ENCODE peak calls at places on chromosomes 16 and 17, in eight cellular contexts. F is mucosa of gallbladder; C is NCI-H774; G is T47D; V is activated CD4-positive, alpha-beta memory T cell treated with anti-CD3 and anti-CD28 coated beads for 36 hours; U is stimulated activated CD4-positive, alpha-beta T cell treated with anti-CD3 and anti-CD28 coated beads, Interleukin-1b, Interleukin-23, amount 100 ng/mL, for 48 hours; A is NCI-H2171; M is NCI-H226. L is an unnamed sample.
A peak's percentile ranks its signal among the peaks of the same experiment; 100 is the strongest.

GRCh38 chr16:15052747-15053476 is 3.0 kb downstream of the NTAN1 start:
- DNase-seq in M (no peak), G (peak; percentile 57), U (no peak), V (no peak), A (no peak), F (no peak), C (no peak), L (no peak)

GRCh38 chr17:81431545-81432482 is 36.6 kb downstream of the BAHCC1 start:
- DNase-seq in A (no peak), F (no peak), G (no peak), C (no peak), M (no peak), V (no peak), U (no peak), L (no peak)

GRCh38 chr17:29740017-29740416 is 117.3 kb upstream of the CORO6 start:
- DNase-seq in F (no peak), U (no peak), C (no peak), M (no peak), G (no peak), V (no peak), A (no peak), L (no peak)

GRCh38 chr17:46881015-46881414 is 29.6 kb downstream of the WNT9B start:
- DNase-seq in U (no peak), F (no peak), G (no peak), V (no peak), C (no peak), A (no peak), M (no peak), L (no peak)

GRCh38 chr16:22353188-22353919 is 21.1 kb downstream of the CDR2 start:
- DNase-seq in C (no peak), M (peak; percentile 85), A (no peak), F (no peak), V (no peak), G (no peak), U (no peak), L (peak; percentile 17)

GRCh38 chr17:66950886-66951604 is 13.5 kb upstream of the CACNG4 start:
- DNase-seq in M (peak; percentile 60), V (no peak), F (no peak), U (no peak), A (no peak), G (no peak), C (no peak), L (no peak)

GRCh38 chr16:89134269-89134668 is 37.3 kb upstream of the CDH15 start:
- DNase-seq in U (no peak), C (no peak), M (no peak), V (no peak), F (no peak), A (no peak), G (no peak), L (no peak)

GRCh38 chr17:49616086-49616485 is 40.4 kb downstream of the NXPH3 start:
- DNase-seq in A (no peak), U (no peak), M (no peak), F (no peak), C (no peak), V (no peak), G (peak; percentile 49), L (no peak)

GRCh38 chr17:7887482-7888183 is 956 bp upstream of the CHD3 start:
- DNase-seq in C (peak; percentile 80), V (peak; percentile 95), G (peak; percentile 96), A (peak; percentile 94), F (peak; percentile 93), M (peak; percentile 80), U (peak; percentile 91), L (peak; percentile 85)

GRCh38 chr17:75601057-75601987 is 13.7 kb downstream of the MYO15B start:
- DNase-seq in M (peak; percentile 24), G (peak; percentile 78), F (peak; percentile 65), C (peak; percentile 72), V (peak; percentile 75), U (peak; percentile 66), A (no peak), L (peak; percentile 74)

GRCh38 chr17:43986225-43986981 is 18.0 kb upstream of the NAGS start:
- DNase-seq in M (no peak), C (no peak), U (no peak), F (no peak), A (no peak), G (no peak), V (no peak), L (no peak)

GRCh38 chr16:64428463-64428862 is 693.4 kb downstream of the CDH11 start:
- DNase-seq in F (peak; percentile 11), U (no peak), M (peak; percentile 84), A (peak; percentile 29), C (no peak), G (no peak), V (no peak), L (no peak)

GRCh38 chr17:61714300-61714699 is 123.3 kb upstream of the NACA2 start:
- DNase-seq in M (no peak), A (no peak), C (no peak), V (no peak), G (no peak), F (no peak), U (no peak), L (no peak)

GRCh38 chr17:64448665-64449512 is at the start of gene MILR1:
- DNase-seq in M (peak; percentile 84), V (no peak), U (no peak), A (no peak), F (peak; percentile 65), G (no peak), C (no peak), L (no peak)

GRCh38 chr17:31750578-31750977 is 108.5 kb downstream of the COPRS start:
- DNase-seq in V (no peak), U (no peak), G (no peak), A (no peak), C (peak; percentile 12), F (no peak), M (no peak), L (no peak)

GRCh38 chr16:68764866-68765265 is 27.8 kb downstream of the CDH1 start:
- DNase-seq in G (peak; percentile 36), U (peak; percentile 38), A (peak; percentile 17), F (no peak), M (no peak), C (no peak), V (peak; percentile 67), L (no peak)

GRCh38 chr17:50053654-50053960 is 2.3 kb upstream of the ITGA3 start:
- DNase-seq in C (no peak), U (no peak), F (no peak), V (no peak), G (no peak), M (no peak), A (no peak), L (no peak)

GRCh38 chr16:49491736-49492089 is 118.1 kb downstream of the C16orf78 start:
- DNase-seq in A (peak; percentile 39), F (no peak), G (peak; percentile 30), M (no peak), C (peak; percentile 58), V (no peak), U (no peak), L (no peak)

GRCh38 chr16:64440421-64440831 is 681.4 kb downstream of the CDH11 start:
- DNase-seq in C (no peak), A (no peak), U (no peak), G (no peak), F (no peak), M (peak; percentile 80), V (no peak), L (no peak)

GRCh38 chr16:84600343-84601229 is 17.3 kb downstream of the COTL1 start:
- DNase-seq in F (no peak), C (no peak), G (no peak), M (no peak), A (no peak), V (peak; percentile 58), U (peak; percentile 47), L (peak; percentile 38)

GRCh38 chr17:29835438-29836351 is 94.3 kb downstream of the SSH2 start:
- DNase-seq in M (peak; percentile 28), C (no peak), U (no peak), G (peak; percentile 84), F (peak; percentile 13), V (no peak), A (no peak), L (no peak)

GRCh38 chr16:31177136-31177535 is 2.8 kb upstream of the FUS start:
- DNase-seq in M (peak; percentile 45), G (no peak), C (no peak), U (peak; percentile 59), V (peak; percentile 81), A (no peak), F (no peak), L (peak; percentile 57)

GRCh38 chr16:89633064-89633631 is 19.7 kb downstream of the DPEP1 start:
- DNase-seq in G (no peak), M (peak; percentile 41), C (no peak), F (no peak), U (no peak), A (no peak), V (no peak), L (no peak)

GRCh38 chr17:66508896-66509843 is 206.8 kb downstream of the PRKCA start:
- DNase-seq in U (peak; percentile 76), C (no peak), V (peak; percentile 82), G (peak; percentile 44), F (peak; percentile 84), M (peak; percentile 90), A (no peak), L (peak; percentile 52)

GRCh38 chr17:82830249-82830661 is 9.6 kb downstream of the ZNF750 start:
- DNase-seq in M (no peak), U (no peak), A (peak; percentile 92), C (no peak), V (no peak), G (no peak), F (peak; percentile 42), L (no peak)

GRCh38 chr16:67244387-67245188 is 2.7 kb downstream of the FHOD1 start:
- DNase-seq in U (peak; percentile 87), G (peak; percentile 81), A (no peak), F (peak; percentile 64), M (peak; percentile 94), C (no peak), V (peak; percentile 92), L (peak; percentile 85)

GRCh38 chr17:47844814-47845453 is 3.9 kb upstream of the SCRN2 start:
- DNase-seq in V (no peak), M (peak; percentile 29), F (no peak), C (no peak), A (no peak), G (peak; percentile 40), U (no peak), L (no peak)

GRCh38 chr17:36742267-36743000 is 141.1 kb downstream of the MRM1 start:
- DNase-seq in A (no peak), M (no peak), U (no peak), G (no peak), V (no peak), F (no peak), C (no peak), L (no peak)

GRCh38 chr16:51638338-51639135 is 487.5 kb upstream of the SALL1 start:
- DNase-seq in M (no peak), G (no peak), F (no peak), U (no peak), A (no peak), C (no peak), V (no peak), L (no peak)

GRCh38 chr16:56848056-56848936 is 16.7 kb upstream of the SLC12A3 start:
- DNase-seq in M (peak; percentile 54), C (no peak), A (no peak), G (no peak), V (peak; percentile 40), U (no peak), F (no peak), L (no peak)

GRCh38 chr17:38619451-38619795 is 13.7 kb upstream of the SRCIN1 start:
- DNase-seq in U (no peak), F (no peak), A (no peak), V (no peak), M (no peak), C (no peak), G (no peak), L (no peak)

GRCh38 chr17:37088459-37088858 is 139.7 kb downstream of the AATF start:
- DNase-seq in V (peak; percentile 37), F (no peak), A (no peak), U (no peak), M (no peak), C (no peak), G (no peak), L (no peak)

GRCh38 chr17:3693829-3694231 is 2.1 kb downstream of the P2RX5 start:
- DNase-seq in F (no peak), U (peak; percentile 54), C (no peak), M (no peak), V (peak; percentile 81), A (no peak), G (no peak), L (peak; percentile 70)

GRCh38 chr17:63475491-63476412 is 1.1 kb upstream of the ACE start:
- DNase-seq in U (no peak), C (no peak), M (no peak), G (no peak), F (no peak), A (no peak), V (peak; percentile 16), L (no peak)

L was measured in stimulated activated naive CD8-positive, alpha-beta T cell treated with anti-CD3 and anti-CD28 coated beads, Interleukin-15, Interleukin-2, amounts not matched to agents 100 U/mL and 50 U/mL, for 24 hours.